ENCODE peak calls at places on chromosomes 2 and 18, in ten cellular contexts. B, O, Z, E, C, N, W, I, U and K are unnamed samples.

GRCh38 chr2:161088658-161089350 is 71.4 kb upstream of the TANK start:
- DNase-seq in B (no peak), O (no peak), Z (no peak), E (no peak), C (no peak), N (no peak), W (no peak), I (no peak), U (no peak), K (no peak)

GRCh38 chr2:215171151-215171550 is 32.7 kb upstream of the ABCA12 start:
- DNase-seq in B (peak), O (peak), Z (no peak), E (no peak), C (peak), N (no peak), W (no peak), I (no peak), U (no peak), K (peak)

GRCh38 chr2:121803503-121803902 is 48.1 kb downstream of the TSN start:
- DNase-seq in B (no peak), O (no peak), Z (no peak), E (no peak), C (no peak), N (no peak), W (no peak), I (no peak), U (no peak), K (no peak)

GRCh38 chr2:232141591-232141990 is 180.1 kb downstream of the DIS3L2 start:
- DNase-seq in B (no peak), O (no peak), Z (no peak), E (no peak), C (no peak), N (no peak), W (no peak), I (no peak), U (no peak), K (no peak)

GRCh38 chr2:175356901-175357300 is 175.4 kb upstream of the ATP5MC3 start:
- DNase-seq in B (no peak), O (no peak), Z (no peak), E (no peak), C (no peak), N (no peak), W (no peak), I (no peak), U (no peak), K (no peak)

GRCh38 chr2:160459543-160460332 is 33.9 kb downstream of the RBMS1 start:
- DNase-seq in B (no peak), O (no peak), Z (no peak), E (no peak), C (no peak), N (no peak), W (no peak), I (no peak), U (no peak), K (no peak)

GRCh38 chr2:220533485-220533884 is 906.1 kb downstream of the SLC4A3 start:
- DNase-seq in B (peak), O (peak), Z (no peak), E (no peak), C (peak), N (no peak), W (peak), I (no peak), U (no peak), K (peak)

GRCh38 chr18:25062720-25063119 is 289.2 kb downstream of the ZNF521 start:
- DNase-seq in B (no peak), O (no peak), Z (no peak), E (no peak), C (no peak), N (no peak), W (no peak), I (no peak), U (no peak), K (no peak)